ENCODE peak calls at places on chromosomes 11 and 22, in ten cellular contexts. I is left cardiac atrium; U is frontal cortex; H is trophoblast cell; C is NCI-H526 treated with DMSO at 0.1 percent for 48 hours; Z is small intestine; K is NCI-H1417; J is stimulated activated CD4-positive, alpha-beta T cell treated with anti-CD3 and anti-CD28 coated beads, Interleukin-4, amount 100 ng/mL, for 48 hours; M is M059J; R is left ventricle myocardium inferior. L is an unnamed sample.

GRCh38 chr11:16312242-16312641 is 44.1 kb downstream of the SOX6 start:
- DNase-seq in I (no peak), U (no peak), H (no peak), C (no peak), Z (no peak), K (peak; percentile 40), J (no peak), M (no peak), R (no peak), L (no peak)

GRCh38 chr11:61004841-61005240 is 33.4 kb downstream of the CD6 start:
- DNase-seq in I (no peak), U (no peak), H (no peak), C (no peak), Z (peak; percentile 29), K (no peak), J (no peak), M (no peak), R (no peak), L (no peak)

GRCh38 chr22:44648821-44649566 is 53.0 kb upstream of the PRR5 start:
- DNase-seq in I (no peak), U (no peak), H (no peak), C (no peak), Z (no peak), K (no peak), J (no peak), M (no peak), R (no peak), L (no peak)

GRCh38 chr11:69537855-69538640 is 56.6 kb downstream of the LINC01488 start:
- DNase-seq in I (peak; percentile 7), U (no peak), H (no peak), C (no peak), Z (no peak), K (no peak), J (no peak), M (no peak), R (no peak), L (no peak)

GRCh38 chr11:78040691-78041379 is 17.8 kb upstream of the KCTD14 start:
- DNase-seq in I (no peak), U (no peak), H (peak; percentile 74), C (no peak), Z (peak; percentile 36), K (no peak), J (no peak), M (peak; percentile 80), R (no peak), L (no peak)

GRCh38 chr11:116879789-116880402 is 42.5 kb upstream of the APOA1 start:
- DNase-seq in I (no peak), U (peak; percentile 51), H (peak; percentile 35), C (peak; percentile 70), Z (peak; percentile 71), K (peak; percentile 82), J (no peak), M (peak; percentile 74), R (no peak), L (peak; percentile 89)

GRCh38 chr11:128613300-128613995 is 26.1 kb upstream of the ETS1 start:
- DNase-seq in I (no peak), U (no peak), H (no peak), C (no peak), Z (no peak), K (no peak), J (no peak), M (no peak), R (no peak), L (no peak)

GRCh38 chr11:44978961-44979331 is 28.3 kb upstream of the TP53I11 start:
- DNase-seq in I (no peak), U (no peak), H (no peak), C (peak; percentile 93), Z (peak; percentile 80), K (peak; percentile 97), J (no peak), M (peak; percentile 72), R (no peak), L (no peak)

GRCh38 chr11:1123970-1124369 is 33.8 kb upstream of the MUC5AC start:
- DNase-seq in I (no peak), U (no peak), H (no peak), C (no peak), Z (no peak), K (no peak), J (no peak), M (no peak), R (no peak), L (no peak)

GRCh38 chr11:32071811-32072210 is 19.1 kb upstream of the RCN1 start:
- DNase-seq in I (no peak), U (no peak), H (peak; percentile 64), C (peak; percentile 47), Z (no peak), K (peak; percentile 5), J (no peak), M (peak; percentile 76), R (no peak), L (no peak)

GRCh38 chr11:70272009-70272408 is 1.5 kb downstream of the PPFIA1 start:
- DNase-seq in I (no peak), U (no peak), H (no peak), C (no peak), Z (no peak), K (no peak), J (no peak), M (no peak), R (no peak), L (no peak)

GRCh38 chr11:114244995-114245394 is 51.2 kb upstream of the NNMT start:
- DNase-seq in I (no peak), U (no peak), H (no peak), C (no peak), Z (no peak), K (no peak), J (no peak), M (no peak), R (no peak), L (no peak)

GRCh38 chr11:86151188-86152005 is 82.5 kb upstream of the PICALM start:
- DNase-seq in I (peak; percentile 41), U (no peak), H (peak; percentile 30), C (no peak), Z (no peak), K (no peak), J (no peak), M (peak; percentile 96), R (peak; percentile 34), L (peak; percentile 87)

GRCh38 chr11:126890561-126890960 is 110.0 kb downstream of the KIRREL3 start:
- DNase-seq in I (no peak), U (no peak), H (no peak), C (no peak), Z (no peak), K (no peak), J (no peak), M (no peak), R (no peak), L (peak; percentile 91)